ENCODE peak calls at places on chromosomes 5 and 9, in six cellular contexts. S is upper lobe of left lung, E is tibial artery, B is GM12865, J is endothelial cell, K is dorsolateral prefrontal cortex. G is an unnamed sample.

GRCh38 chr5:150322202-150322601 is 19.5 kb upstream of the ARSI start:
- DNase-seq in S (no peak), E (no peak), B (no peak), J (no peak), K (no peak), G (no peak)

GRCh38 chr9:108766786-108767185 is 89.0 kb downstream of the ACTL7B start:
- DNase-seq in S (no peak), E (no peak), B (no peak), J (no peak), K (no peak), G (no peak)

GRCh38 chr5:95857185-95857945 is 34.8 kb upstream of the GLRX start:
- DNase-seq in S (peak; percentile 73), E (peak; percentile 94), B (no peak), J (no peak), K (peak; percentile 55), G (no peak)

GRCh38 chr9:134983094-134983493 is 65.4 kb upstream of the FCN1 start:
- DNase-seq in S (peak; percentile 87), E (no peak), B (peak; percentile 51), J (peak; percentile 40), K (no peak), G (peak; percentile 55)

GRCh38 chr5:179559280-179560252 is 9.2 kb downstream of the RUFY1 start:
- DNase-seq in S (peak; percentile 94), E (peak; percentile 98), B (peak; percentile 90), J (peak; percentile 93), K (peak; percentile 98), G (peak; percentile 95)

GRCh38 chr5:149466457-149466972 is 84.7 kb downstream of the CSNK1A1 start:
- DNase-seq in S (no peak), E (no peak), B (no peak), J (no peak), K (peak; percentile 50), G (no peak)

GRCh38 chr9:119963798-119964372 is 594.6 kb upstream of the BRINP1 start:
- DNase-seq in S (peak; percentile 11), E (no peak), B (no peak), J (peak; percentile 40), K (no peak), G (no peak)

GRCh38 chr9:135036861-135037465 is 50.5 kb upstream of the OLFM1 start:
- DNase-seq in S (no peak), E (no peak), B (no peak), J (no peak), K (no peak), G (no peak)

GRCh38 chr5:101271416-101271815 is 368.3 kb upstream of the ST8SIA4 start:
- DNase-seq in S (no peak), E (no peak), B (no peak), J (no peak), K (no peak), G (no peak)

GRCh38 chr5:97094579-97095317 is 47.7 kb downstream of the LIX1 start:
- DNase-seq in S (no peak), E (no peak), B (peak; percentile 87), J (no peak), K (no peak), G (no peak)

GRCh38 chr9:28598396-28598795 is 1025.1 kb upstream of the C9orf72 start:
- DNase-seq in S (no peak), E (no peak), B (no peak), J (no peak), K (peak; percentile 53), G (no peak)

GRCh38 chr5:176870110-176870591 is 29.0 kb downstream of the HK3 start:
- DNase-seq in S (peak; percentile 41), E (no peak), B (peak; percentile 9), J (peak; percentile 75), K (no peak), G (no peak)

GRCh38 chr9:85038824-85039540 is 369.5 kb downstream of the NTRK2 start:
- DNase-seq in S (no peak), E (no peak), B (no peak), J (no peak), K (peak; percentile 73), G (no peak)

DNA sequence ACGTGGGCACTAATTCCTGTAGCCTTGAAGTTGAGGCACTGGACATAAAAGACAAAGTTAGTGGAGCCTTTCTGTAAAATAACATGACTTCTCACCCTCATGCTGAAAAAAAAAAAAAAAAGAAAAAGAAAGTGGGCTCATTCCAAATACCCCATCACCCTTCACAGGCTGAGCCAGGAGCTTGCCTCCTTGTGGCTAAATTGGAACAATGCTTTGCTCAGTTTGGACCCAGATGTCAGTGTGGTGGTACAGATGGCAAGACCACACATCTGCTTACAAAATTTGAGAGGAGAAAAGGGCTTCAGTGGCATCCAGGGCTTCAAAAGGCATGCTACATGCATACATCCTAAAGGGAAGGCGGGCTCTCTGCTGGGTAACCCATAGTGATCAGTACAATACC is 342.8 kb downstream of the EBF1 start:
- DNase-seq in S (no peak), E (no peak), B (no peak), J (no peak), K (no peak), G (peak; percentile 27)
- TF ChIP-seq CTCF in S (no peak), E (no peak), B (peak; percentile 2), J (no peak), K (no peak), G (peak; percentile 39)

DNA sequence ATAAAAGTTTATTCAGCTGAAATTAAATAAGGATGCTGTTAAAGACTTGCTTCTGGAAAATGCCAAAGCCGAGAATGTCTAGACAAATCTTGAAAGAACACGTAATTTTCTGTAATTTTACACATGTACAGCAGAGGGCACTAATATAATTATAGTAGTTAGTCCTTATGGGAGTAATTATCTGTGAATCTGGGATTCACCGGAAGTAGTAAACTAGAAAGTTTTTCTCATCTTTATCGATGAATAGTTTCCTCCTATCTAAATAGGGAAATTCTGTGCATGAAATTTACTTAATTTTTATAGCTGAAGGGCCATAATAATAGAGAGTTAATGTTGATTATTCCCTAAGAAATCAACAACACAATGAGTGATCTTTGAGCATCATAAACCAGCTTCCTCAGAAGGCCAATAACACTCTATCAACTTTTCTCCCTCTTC is 18.4 kb upstream of the CNTLN start:
- DNase-seq in S (no peak), E (no peak), B (peak; percentile 19), J (no peak), K (no peak), G (no peak)
- TF ChIP-seq CTCF in S (no peak), E (peak; percentile 57), B (peak; percentile 23), J (peak; percentile 74), K (peak; percentile 65), G (peak; percentile 79)

DNA sequence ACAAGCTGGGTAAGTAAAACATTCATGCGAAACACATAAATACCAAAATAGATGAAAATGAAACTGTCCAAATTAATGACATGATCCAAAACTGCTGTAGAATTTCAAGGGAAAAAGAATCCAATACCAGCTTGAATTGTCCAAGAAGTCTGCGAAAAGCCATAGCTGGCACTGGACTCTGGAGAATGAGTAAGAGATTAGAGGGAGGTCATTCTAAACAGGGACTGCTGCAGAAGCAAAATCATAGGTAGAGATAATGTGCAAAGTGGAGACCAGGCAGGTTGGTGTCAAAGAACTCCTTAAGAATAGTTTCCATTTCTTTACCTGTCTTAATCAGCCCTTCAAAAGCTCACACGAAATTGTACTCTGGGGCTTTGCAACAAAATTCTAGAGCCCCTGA is 162.5 kb downstream of the NFIB start:
- DNase-seq in S (no peak), E (no peak), B (no peak), J (no peak), K (no peak), G (no peak)
- TF ChIP-seq CTCF in S (no peak), E (no peak), B (no peak), J (no peak), K (no peak), G (no peak)

GRCh38 chr5:79510638-79511037 is 3.3 kb downstream of the HOMER1 start:
- DNase-seq in S (peak; percentile 48), E (no peak), B (no peak), J (no peak), K (no peak), G (no peak)

GRCh38 chr5:79514391-79515105 is 614 bp upstream of the HOMER1 start:
- DNase-seq in S (peak; percentile 96), E (peak; percentile 89), B (peak; percentile 96), J (peak; percentile 74), K (peak; percentile 93), G (peak; percentile 91)

GRCh38 chr5:79511945-79512493 is 1.9 kb downstream of the HOMER1 start:
- DNase-seq in S (no peak), E (no peak), B (no peak), J (no peak), K (no peak), G (no peak)

GRCh38 chr5:79512692-79513518 is 1.0 kb downstream of the HOMER1 start:
- DNase-seq in S (no peak), E (no peak), B (peak; percentile 18), J (peak; percentile 14), K (no peak), G (no peak)

GRCh38 chr5:79513519-79514390 is at the start of gene HOMER1:
- DNase-seq in S (peak; percentile 96), E (peak; percentile 69), B (peak; percentile 87), J (peak; percentile 86), K (peak; percentile 51), G (peak; percentile 88)
- TF ChIP-seq CTCF in S (no peak), E (no peak), B (no peak), J (no peak), K (peak; percentile 21), G (no peak)

GRCh38 chr5:72917371-72917776 is 38.5 kb upstream of the FCHO2 start:
- DNase-seq in S (no peak), E (no peak), B (no peak), J (no peak), K (no peak), G (no peak)

GRCh38 chr5:72921886-72922285 is 34.0 kb upstream of the FCHO2 start:
- DNase-seq in S (no peak), E (no peak), B (no peak), J (no peak), K (no peak), G (no peak)

GRCh38 chr5:72921103-72921502 is 34.7 kb upstream of the FCHO2 start:
- DNase-seq in S (no peak), E (no peak), B (no peak), J (no peak), K (no peak), G (no peak)

GRCh38 chr5:72925336-72926010 is 30.4 kb upstream of the FCHO2 start:
- DNase-seq in S (peak; percentile 75), E (no peak), B (no peak), J (no peak), K (no peak), G (no peak)

DNA sequence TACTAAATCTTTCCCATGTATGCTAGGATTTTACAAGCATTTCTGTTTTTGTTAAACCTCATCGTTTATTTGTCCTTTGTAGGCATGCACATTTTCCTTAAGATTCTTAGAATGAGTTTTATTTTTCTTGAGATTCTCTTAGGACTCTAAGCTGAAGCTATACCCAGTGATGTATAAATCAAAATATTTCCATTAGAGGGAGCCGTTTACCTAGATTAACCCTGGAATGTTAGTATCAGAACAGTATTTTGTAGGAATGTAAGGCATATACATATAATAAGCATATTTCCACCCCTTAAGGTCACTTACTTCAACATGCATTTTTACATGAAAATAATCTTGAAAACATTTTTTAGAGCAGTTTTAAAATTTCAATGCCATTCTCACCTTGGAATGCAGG is 35.2 kb upstream of the FCHO2 start:
- DNase-seq in S (no peak), E (no peak), B (no peak), J (no peak), K (no peak), G (no peak)
- TF ChIP-seq CTCF in S (no peak), E (peak; percentile 14), B (no peak), J (no peak), K (no peak), G (no peak)

GRCh38 chr9:88076286-88077070 is 61.8 kb downstream of the SPATA31C2 start:
- DNase-seq in S (peak; percentile 97), E (peak; percentile 35), B (no peak), J (peak; percentile 58), K (peak; percentile 67), G (peak; percentile 78)
- TF ChIP-seq CTCF in S (no peak), E (peak; percentile 24), B (no peak), J (no peak), K (peak; percentile 8), G (no peak)